ENCODE peak calls at places on chromosomes 6 and 20, in six cellular contexts. One of them, this sample, is unnamed.

GRCh38 chr20:6651016-6651415 is 116.5 kb upstream of the BMP2 start:
- DNase-seq in NCI-H460: no peak
- DNase-seq in AG10803: peak; percentile 63
- DNase-seq in progenitor cell of endocrine pancreas: no peak
- DNase-seq in SHP77: no peak
- DNase-seq in ELF-1: no peak
- DNase-seq in this sample: no peak

GRCh38 chr6:108556864-108557493 is 3.7 kb upstream of the FOXO3 start:
- DNase-seq in NCI-H460: no peak
- DNase-seq in AG10803: peak; percentile 34
- DNase-seq in progenitor cell of endocrine pancreas: no peak
- DNase-seq in SHP77: no peak
- DNase-seq in ELF-1: no peak
- DNase-seq in this sample: no peak

GRCh38 chr20:35253010-35253409 is 24.9 kb downstream of the MMP24OS start:
- DNase-seq in NCI-H460: no peak
- DNase-seq in AG10803: no peak
- DNase-seq in progenitor cell of endocrine pancreas: no peak
- DNase-seq in SHP77: no peak
- DNase-seq in ELF-1: no peak
- DNase-seq in this sample: no peak

GRCh38 chr20:34622821-34623451 is 54.0 kb downstream of the PIGU start:
- DNase-seq in NCI-H460: no peak
- DNase-seq in AG10803: no peak
- DNase-seq in progenitor cell of endocrine pancreas: no peak
- DNase-seq in SHP77: no peak
- DNase-seq in ELF-1: no peak
- DNase-seq in this sample: no peak

GRCh38 chr20:62819494-62820174 is 2.8 kb downstream of the COL9A3 start:
- DNase-seq in NCI-H460: no peak
- DNase-seq in AG10803: no peak
- DNase-seq in progenitor cell of endocrine pancreas: no peak
- DNase-seq in SHP77: peak; percentile 44
- DNase-seq in ELF-1: peak; percentile 66
- DNase-seq in this sample: no peak

GRCh38 chr6:108627692-108628565 is 67.2 kb downstream of the FOXO3 start:
- DNase-seq in NCI-H460: no peak
- DNase-seq in AG10803: no peak
- DNase-seq in progenitor cell of endocrine pancreas: no peak
- DNase-seq in SHP77: no peak
- DNase-seq in ELF-1: no peak
- DNase-seq in this sample: no peak

GRCh38 chr20:58075980-58076749 is 152.3 kb downstream of the ANKRD60 start:
- DNase-seq in NCI-H460: no peak
- DNase-seq in AG10803: peak; percentile 20
- DNase-seq in progenitor cell of endocrine pancreas: no peak
- DNase-seq in SHP77: no peak
- DNase-seq in ELF-1: no peak
- DNase-seq in this sample: no peak

GRCh38 chr6:12791371-12791770 is 74.8 kb downstream of the PHACTR1 start:
- DNase-seq in NCI-H460: no peak
- DNase-seq in AG10803: peak; percentile 47
- DNase-seq in progenitor cell of endocrine pancreas: no peak
- DNase-seq in SHP77: no peak
- DNase-seq in ELF-1: no peak
- DNase-seq in this sample: no peak

GRCh38 chr6:142482249-142482648 is 180.4 kb downstream of the ADGRG6 start:
- DNase-seq in NCI-H460: no peak
- DNase-seq in AG10803: no peak
- DNase-seq in progenitor cell of endocrine pancreas: no peak
- DNase-seq in SHP77: no peak
- DNase-seq in ELF-1: no peak
- DNase-seq in this sample: no peak

GRCh38 chr20:58714923-58715708 is 22.5 kb downstream of the NPEPL1 start:
- DNase-seq in NCI-H460: no peak
- DNase-seq in AG10803: no peak
- DNase-seq in progenitor cell of endocrine pancreas: no peak
- DNase-seq in SHP77: no peak
- DNase-seq in ELF-1: no peak
- DNase-seq in this sample: no peak

GRCh38 chr6:128400875-128401274 is 119.5 kb downstream of the PTPRK start:
- DNase-seq in NCI-H460: no peak
- DNase-seq in AG10803: peak; percentile 16
- DNase-seq in progenitor cell of endocrine pancreas: no peak
- DNase-seq in SHP77: no peak
- DNase-seq in ELF-1: no peak
- DNase-seq in this sample: no peak

GRCh38 chr6:30100585-30101422 is 12.1 kb downstream of the TRIM31 start:
- DNase-seq in NCI-H460: no peak
- DNase-seq in AG10803: no peak
- DNase-seq in progenitor cell of endocrine pancreas: no peak
- DNase-seq in SHP77: no peak
- DNase-seq in ELF-1: peak; percentile 36
- DNase-seq in this sample: no peak

GRCh38 chr20:62604796-62605195 is 37.5 kb upstream of the SLCO4A1 start:
- DNase-seq in NCI-H460: no peak
- DNase-seq in AG10803: no peak
- DNase-seq in progenitor cell of endocrine pancreas: no peak
- DNase-seq in SHP77: no peak
- DNase-seq in ELF-1: no peak
- DNase-seq in this sample: no peak

GRCh38 chr6:9659848-9660247 is 755.0 kb downstream of the TFAP2A start:
- DNase-seq in NCI-H460: no peak
- DNase-seq in AG10803: no peak
- DNase-seq in progenitor cell of endocrine pancreas: no peak
- DNase-seq in SHP77: no peak
- DNase-seq in ELF-1: no peak
- DNase-seq in this sample: no peak

GRCh38 chr6:119241124-119241491 is 108.5 kb downstream of the MAN1A1 start:
- DNase-seq in NCI-H460: no peak
- DNase-seq in AG10803: peak; percentile 31
- DNase-seq in progenitor cell of endocrine pancreas: no peak
- DNase-seq in SHP77: no peak
- DNase-seq in ELF-1: peak; percentile 11
- DNase-seq in this sample: peak; percentile 17

GRCh38 chr6:105257350-105257749 is 77.5 kb upstream of the POPDC3 start:
- DNase-seq in NCI-H460: no peak
- DNase-seq in AG10803: no peak
- DNase-seq in progenitor cell of endocrine pancreas: no peak
- DNase-seq in SHP77: no peak
- DNase-seq in ELF-1: no peak
- DNase-seq in this sample: no peak

GRCh38 chr6:30842754-30843610 is 41.3 kb upstream of the DDR1 start:
- DNase-seq in NCI-H460: peak; percentile 41
- DNase-seq in AG10803: peak; percentile 55
- DNase-seq in progenitor cell of endocrine pancreas: no peak
- DNase-seq in SHP77: no peak
- DNase-seq in ELF-1: peak; percentile 31
- DNase-seq in this sample: no peak

GRCh38 chr20:13274311-13274965 is 53.4 kb downstream of the ISM1 start:
- DNase-seq in NCI-H460: no peak
- DNase-seq in AG10803: no peak
- DNase-seq in progenitor cell of endocrine pancreas: no peak
- DNase-seq in SHP77: peak; percentile 66
- DNase-seq in ELF-1: peak; percentile 48
- DNase-seq in this sample: no peak

GRCh38 chr6:75376347-75377024 is 91.9 kb upstream of the TMEM30A start:
- DNase-seq in NCI-H460: no peak
- DNase-seq in AG10803: no peak
- DNase-seq in progenitor cell of endocrine pancreas: no peak
- DNase-seq in SHP77: no peak
- DNase-seq in ELF-1: peak; percentile 34
- DNase-seq in this sample: peak; percentile 48

GRCh38 chr20:41654884-41655283 is 36.7 kb upstream of the CHD6 start:
- DNase-seq in NCI-H460: no peak
- DNase-seq in AG10803: peak; percentile 10
- DNase-seq in progenitor cell of endocrine pancreas: peak; percentile 39
- DNase-seq in SHP77: no peak
- DNase-seq in ELF-1: peak; percentile 46
- DNase-seq in this sample: no peak

GRCh38 chr6:52377538-52378221 is 15.7 kb downstream of the PAQR8 start:
- DNase-seq in NCI-H460: no peak
- DNase-seq in AG10803: no peak
- DNase-seq in progenitor cell of endocrine pancreas: no peak
- DNase-seq in SHP77: no peak
- DNase-seq in ELF-1: no peak
- DNase-seq in this sample: no peak

GRCh38 chr6:125201961-125202729 is 48.6 kb downstream of the TPD52L1 start:
- DNase-seq in NCI-H460: peak; percentile 93
- DNase-seq in AG10803: peak; percentile 80
- DNase-seq in progenitor cell of endocrine pancreas: no peak
- DNase-seq in SHP77: peak; percentile 27
- DNase-seq in ELF-1: peak; percentile 30
- DNase-seq in this sample: peak; percentile 68

GRCh38 chr20:35010405-35011192 is 54.9 kb downstream of the MYH7B start:
- DNase-seq in NCI-H460: no peak
- DNase-seq in AG10803: no peak
- DNase-seq in progenitor cell of endocrine pancreas: no peak
- DNase-seq in SHP77: no peak
- DNase-seq in ELF-1: no peak
- DNase-seq in this sample: no peak

GRCh38 chr6:132446136-132446535 is 44.9 kb upstream of the MOXD1 start:
- DNase-seq in NCI-H460: no peak
- DNase-seq in AG10803: no peak
- DNase-seq in progenitor cell of endocrine pancreas: no peak
- DNase-seq in SHP77: no peak
- DNase-seq in ELF-1: no peak
- DNase-seq in this sample: peak; percentile 95

GRCh38 chr6:156396791-156397418 is 380.3 kb upstream of the ARID1B start:
- DNase-seq in NCI-H460: no peak
- DNase-seq in AG10803: no peak
- DNase-seq in progenitor cell of endocrine pancreas: no peak
- DNase-seq in SHP77: no peak
- DNase-seq in ELF-1: no peak
- DNase-seq in this sample: no peak

GRCh38 chr20:62950741-62951140 is 1.8 kb upstream of the SLC17A9 start:
- DNase-seq in NCI-H460: no peak
- DNase-seq in AG10803: no peak
- DNase-seq in progenitor cell of endocrine pancreas: no peak
- DNase-seq in SHP77: no peak
- DNase-seq in ELF-1: no peak
- DNase-seq in this sample: no peak

This sample was measured in foreskin melanocyte.